ENCODE peak calls at places on chromosomes 7 and 10, in ten cellular contexts. One of them, this sample, is unnamed.

GRCh38 chr10:67045404-67045803 is 119.6 kb downstream of the LRRTM3 start:
- DNase-seq in mesothelial cell of epicardium: no peak
- DNase-seq in neural crest cell: no peak
- DNase-seq in AG10803: no peak
- DNase-seq in Panc1: no peak
- DNase-seq in glutamatergic neuron: no peak
- DNase-seq in stomach: no peak
- DNase-seq in endothelial cell: no peak
- DNase-seq in cardiac fibroblast: no peak
- DNase-seq in WERI-Rb-1: no peak
- DNase-seq in this sample: no peak

GRCh38 chr10:111137012-111137411 is 60.2 kb downstream of the ADRA2A start:
- DNase-seq in AG10803: no peak
- DNase-seq in neural crest cell: no peak
- DNase-seq in cardiac fibroblast: no peak
- DNase-seq in Panc1: no peak
- DNase-seq in mesothelial cell of epicardium: no peak
- DNase-seq in stomach: no peak
- DNase-seq in glutamatergic neuron: no peak
- DNase-seq in endothelial cell: no peak
- DNase-seq in WERI-Rb-1: no peak
- DNase-seq in this sample: no peak

GRCh38 chr7:37546677-37547076 is 98.0 kb upstream of the ELMO1 start:
- DNase-seq in glutamatergic neuron: no peak
- DNase-seq in WERI-Rb-1: no peak
- DNase-seq in neural crest cell: no peak
- DNase-seq in cardiac fibroblast: no peak
- DNase-seq in mesothelial cell of epicardium: no peak
- DNase-seq in Panc1: no peak
- DNase-seq in endothelial cell: no peak
- DNase-seq in stomach: no peak
- DNase-seq in AG10803: no peak
- DNase-seq in this sample: no peak

GRCh38 chr7:76262683-76263402 is 39.6 kb upstream of the HSPB1 start:
- DNase-seq in cardiac fibroblast: peak
- DNase-seq in mesothelial cell of epicardium: peak
- DNase-seq in Panc1: peak
- DNase-seq in stomach: peak
- DNase-seq in glutamatergic neuron: peak
- DNase-seq in endothelial cell: peak
- DNase-seq in neural crest cell: peak
- DNase-seq in AG10803: peak
- DNase-seq in WERI-Rb-1: peak
- DNase-seq in this sample: no peak

GRCh38 chr10:70634011-70634410 is 31.5 kb upstream of the PRF1 start:
- DNase-seq in AG10803: no peak
- DNase-seq in mesothelial cell of epicardium: no peak
- DNase-seq in glutamatergic neuron: peak
- DNase-seq in endothelial cell: no peak
- DNase-seq in Panc1: no peak
- DNase-seq in WERI-Rb-1: no peak
- DNase-seq in cardiac fibroblast: no peak
- DNase-seq in neural crest cell: no peak
- DNase-seq in stomach: no peak
- DNase-seq in this sample: no peak

GRCh38 chr10:62652114-62652513 is 152.4 kb upstream of the ADO start:
- DNase-seq in AG10803: peak
- DNase-seq in Panc1: no peak
- DNase-seq in WERI-Rb-1: no peak
- DNase-seq in glutamatergic neuron: no peak
- DNase-seq in endothelial cell: no peak
- DNase-seq in mesothelial cell of epicardium: no peak
- DNase-seq in neural crest cell: no peak
- DNase-seq in stomach: no peak
- DNase-seq in cardiac fibroblast: peak
- DNase-seq in this sample: no peak

GRCh38 chr7:122072924-122073599 is 71.0 kb downstream of the AASS start:
- DNase-seq in glutamatergic neuron: no peak
- DNase-seq in mesothelial cell of epicardium: no peak
- DNase-seq in neural crest cell: no peak
- DNase-seq in cardiac fibroblast: no peak
- DNase-seq in Panc1: no peak
- DNase-seq in endothelial cell: no peak
- DNase-seq in AG10803: no peak
- DNase-seq in stomach: no peak
- DNase-seq in WERI-Rb-1: no peak
- DNase-seq in this sample: no peak

GRCh38 chr7:130108809-130109208 is 38.5 kb downstream of the KLHDC10 start:
- DNase-seq in AG10803: no peak
- DNase-seq in cardiac fibroblast: no peak
- DNase-seq in mesothelial cell of epicardium: no peak
- DNase-seq in endothelial cell: no peak
- DNase-seq in glutamatergic neuron: no peak
- DNase-seq in neural crest cell: no peak
- DNase-seq in stomach: no peak
- DNase-seq in WERI-Rb-1: no peak
- DNase-seq in Panc1: no peak
- DNase-seq in this sample: no peak

GRCh38 chr7:113799896-113800295 is 118.9 kb downstream of the PPP1R3A start:
- DNase-seq in endothelial cell: no peak
- DNase-seq in stomach: no peak
- DNase-seq in Panc1: no peak
- DNase-seq in mesothelial cell of epicardium: no peak
- DNase-seq in glutamatergic neuron: peak
- DNase-seq in AG10803: no peak
- DNase-seq in cardiac fibroblast: no peak
- DNase-seq in WERI-Rb-1: no peak
- DNase-seq in neural crest cell: no peak
- DNase-seq in this sample: no peak

GRCh38 chr7:84060760-84061261 is 133.8 kb downstream of the SEMA3A start:
- DNase-seq in endothelial cell: no peak
- DNase-seq in cardiac fibroblast: peak
- DNase-seq in stomach: no peak
- DNase-seq in WERI-Rb-1: no peak
- DNase-seq in Panc1: peak
- DNase-seq in neural crest cell: no peak
- DNase-seq in AG10803: no peak
- DNase-seq in mesothelial cell of epicardium: no peak
- DNase-seq in glutamatergic neuron: no peak
- DNase-seq in this sample: no peak

GRCh38 chr10:31708513-31708912 is 220.1 kb downstream of the ARHGAP12 start:
- DNase-seq in glutamatergic neuron: peak
- DNase-seq in mesothelial cell of epicardium: no peak
- DNase-seq in WERI-Rb-1: peak
- DNase-seq in endothelial cell: no peak
- DNase-seq in stomach: no peak
- DNase-seq in neural crest cell: no peak
- DNase-seq in cardiac fibroblast: peak
- DNase-seq in Panc1: no peak
- DNase-seq in AG10803: no peak
- DNase-seq in this sample: no peak

GRCh38 chr7:30116771-30117170 is 18.0 kb upstream of the MTURN start:
- DNase-seq in cardiac fibroblast: peak
- DNase-seq in glutamatergic neuron: peak
- DNase-seq in stomach: no peak
- DNase-seq in neural crest cell: no peak
- DNase-seq in AG10803: peak
- DNase-seq in mesothelial cell of epicardium: no peak
- DNase-seq in WERI-Rb-1: no peak
- DNase-seq in endothelial cell: no peak
- DNase-seq in Panc1: no peak
- DNase-seq in this sample: no peak

GRCh38 chr10:29386347-29386999 is 97.6 kb downstream of the LYZL1 start:
- DNase-seq in stomach: no peak
- DNase-seq in cardiac fibroblast: peak
- DNase-seq in Panc1: no peak
- DNase-seq in glutamatergic neuron: no peak
- DNase-seq in mesothelial cell of epicardium: no peak
- DNase-seq in neural crest cell: no peak
- DNase-seq in AG10803: peak
- DNase-seq in endothelial cell: no peak
- DNase-seq in WERI-Rb-1: no peak
- DNase-seq in this sample: no peak

GRCh38 chr7:45132708-45133320 is 21.3 kb upstream of the TBRG4 start:
- DNase-seq in AG10803: no peak
- DNase-seq in neural crest cell: no peak
- DNase-seq in WERI-Rb-1: no peak
- DNase-seq in stomach: no peak
- DNase-seq in glutamatergic neuron: no peak
- DNase-seq in endothelial cell: no peak
- DNase-seq in Panc1: no peak
- DNase-seq in cardiac fibroblast: no peak
- DNase-seq in mesothelial cell of epicardium: no peak
- DNase-seq in this sample: no peak
- TF ChIP-seq CTCF in AG10803: no peak
- TF ChIP-seq CTCF in neural crest cell: no peak
- TF ChIP-seq CTCF in WERI-Rb-1: no peak
- TF ChIP-seq CTCF in stomach: no peak
- TF ChIP-seq CTCF in glutamatergic neuron: no peak
- TF ChIP-seq CTCF in endothelial cell: no peak
- TF ChIP-seq CTCF in Panc1: no peak
- TF ChIP-seq CTCF in cardiac fibroblast: no peak
- TF ChIP-seq CTCF in mesothelial cell of epicardium: no peak
- TF ChIP-seq CTCF in this sample: no peak

GRCh38 chr10:123295644-123296043 is 141.4 kb downstream of the BUB3 start:
- DNase-seq in Panc1: no peak
- DNase-seq in glutamatergic neuron: no peak
- DNase-seq in neural crest cell: no peak
- DNase-seq in WERI-Rb-1: no peak
- DNase-seq in stomach: no peak
- DNase-seq in endothelial cell: no peak
- DNase-seq in AG10803: no peak
- DNase-seq in cardiac fibroblast: no peak
- DNase-seq in mesothelial cell of epicardium: no peak
- DNase-seq in this sample: no peak
- TF ChIP-seq CTCF in Panc1: no peak
- TF ChIP-seq CTCF in glutamatergic neuron: no peak
- TF ChIP-seq CTCF in neural crest cell: no peak
- TF ChIP-seq CTCF in WERI-Rb-1: no peak
- TF ChIP-seq CTCF in stomach: no peak
- TF ChIP-seq CTCF in endothelial cell: no peak
- TF ChIP-seq CTCF in AG10803: no peak
- TF ChIP-seq CTCF in cardiac fibroblast: no peak
- TF ChIP-seq CTCF in mesothelial cell of epicardium: no peak
- TF ChIP-seq CTCF in this sample: no peak

DNA sequence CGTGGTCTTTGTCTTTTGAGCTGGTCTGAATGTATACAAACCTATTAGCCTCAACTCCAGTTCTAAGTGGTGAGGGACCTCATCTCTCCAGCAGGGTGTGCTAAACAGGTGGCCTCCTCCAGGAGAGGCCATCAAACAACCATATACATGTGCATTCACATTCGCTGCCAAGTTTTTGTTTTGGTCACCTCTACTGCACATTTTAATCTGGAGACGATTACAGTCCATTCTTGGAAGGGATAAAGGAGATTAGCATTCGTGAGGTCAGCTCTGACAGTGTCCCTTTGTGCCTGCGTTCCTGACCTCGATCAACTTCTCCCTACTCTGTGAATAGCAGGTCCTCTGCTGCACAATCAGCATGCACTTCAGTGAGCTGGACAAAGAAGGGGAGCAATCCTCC is 60.8 kb downstream of the RHOBTB1 start:
- DNase-seq in cardiac fibroblast: peak
- DNase-seq in AG10803: no peak
- DNase-seq in Panc1: peak
- DNase-seq in endothelial cell: peak
- DNase-seq in stomach: peak
- DNase-seq in neural crest cell: no peak
- DNase-seq in mesothelial cell of epicardium: no peak
- DNase-seq in glutamatergic neuron: no peak
- DNase-seq in WERI-Rb-1: peak
- DNase-seq in this sample: no peak
- TF ChIP-seq CTCF in cardiac fibroblast: peak
- TF ChIP-seq CTCF in AG10803: peak
- TF ChIP-seq CTCF in Panc1: peak
- TF ChIP-seq CTCF in endothelial cell: peak
- TF ChIP-seq CTCF in stomach: peak
- TF ChIP-seq CTCF in neural crest cell: peak
- TF ChIP-seq CTCF in mesothelial cell of epicardium: no peak
- TF ChIP-seq CTCF in glutamatergic neuron: no peak
- TF ChIP-seq CTCF in WERI-Rb-1: peak
- TF ChIP-seq CTCF in this sample: peak

DNA sequence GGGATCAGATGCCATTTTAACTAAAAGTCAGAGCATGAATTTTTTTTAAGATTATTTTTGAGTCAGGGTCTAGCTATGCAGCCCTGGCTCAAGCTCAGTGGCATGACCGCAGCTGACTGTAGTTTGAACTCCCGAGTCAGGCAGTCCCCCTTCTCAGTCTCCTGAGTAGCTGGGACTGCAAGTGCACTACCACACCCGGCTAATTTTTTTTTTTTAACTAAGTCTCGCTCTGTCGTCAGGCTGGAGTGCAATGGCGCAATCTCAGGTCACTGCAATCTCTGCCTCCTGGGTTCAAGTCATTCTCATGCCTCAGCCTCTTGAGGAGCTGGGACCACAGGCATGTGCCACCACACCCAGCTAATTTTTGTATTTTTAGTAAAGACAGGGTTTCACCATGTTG is 7.8 kb downstream of the TAS2R41 start:
- DNase-seq in AG10803: peak
- DNase-seq in Panc1: no peak
- DNase-seq in mesothelial cell of epicardium: no peak
- DNase-seq in cardiac fibroblast: peak
- DNase-seq in WERI-Rb-1: no peak
- DNase-seq in endothelial cell: no peak
- DNase-seq in neural crest cell: no peak
- DNase-seq in stomach: no peak
- DNase-seq in glutamatergic neuron: no peak
- DNase-seq in this sample: no peak
- TF ChIP-seq CTCF in AG10803: no peak
- TF ChIP-seq CTCF in Panc1: no peak
- TF ChIP-seq CTCF in mesothelial cell of epicardium: no peak
- TF ChIP-seq CTCF in cardiac fibroblast: no peak
- TF ChIP-seq CTCF in WERI-Rb-1: no peak
- TF ChIP-seq CTCF in endothelial cell: no peak
- TF ChIP-seq CTCF in neural crest cell: no peak
- TF ChIP-seq CTCF in stomach: no peak
- TF ChIP-seq CTCF in glutamatergic neuron: no peak
- TF ChIP-seq CTCF in this sample: no peak